ENCODE peak calls at places on chromosomes 12 and 14, in seven cellular contexts. B, J, Q, W, L, Z and Y are unnamed samples. For H3K36me3, the result is how much of the 10 kb centered on the place peaks cover.

GRCh38 chr12:12214635-12215131 is 52.2 kb downstream of the LRP6 start:
- DNase-seq in Q (no peak), J (no peak), W (peak), Z (no peak), L (no peak), B (no peak), Y (no peak)

GRCh38 chr12:130162267-130162666 is at the start of gene FZD10:
- DNase-seq in W (no peak), Q (peak), B (no peak), L (no peak), J (no peak), Z (no peak), Y (peak)

GRCh38 chr14:28767851-28768548 is 1.4 kb downstream of the FOXG1 start:
- DNase-seq in L (no peak), J (no peak), W (no peak), Q (no peak), Z (no peak), B (no peak), Y (no peak)

GRCh38 chr14:64676410-64677008 is 27.7 kb upstream of the PLEKHG3 start:
- DNase-seq in J (no peak), L (no peak), W (no peak), B (no peak), Q (no peak), Z (no peak), Y (no peak)

GRCh38 chr12:111275308-111275707 is 93.6 kb downstream of the PHETA1 start:
- DNase-seq in Z (no peak), B (no peak), Q (no peak), J (no peak), W (no peak), L (no peak), Y (no peak)

GRCh38 chr14:95460647-95461478 is 55.6 kb downstream of the SYNE3 start:
- DNase-seq in B (no peak), J (no peak), L (no peak), Q (no peak), Z (no peak), W (no peak), Y (no peak)

GRCh38 chr12:28424965-28425364 is 234.7 kb downstream of the CCDC91 start:
- DNase-seq in L (no peak), J (no peak), W (no peak), B (no peak), Z (no peak), Q (peak), Y (no peak)

GRCh38 chr12:11771356-11771755 is 121.9 kb downstream of the ETV6 start:
- DNase-seq in Q (no peak), W (no peak), B (no peak), J (no peak), Z (no peak), L (no peak), Y (no peak)

GRCh38 chr12:115871714-115872113 is 405.8 kb downstream of the MED13L start:
- DNase-seq in Z (no peak), J (no peak), L (no peak), B (no peak), W (no peak), Q (no peak), Y (no peak)

GRCh38 chr14:101020971-101021370 is 117.4 kb upstream of the RTL1 start:
- DNase-seq in Q (no peak), Z (no peak), L (no peak), B (no peak), W (no peak), J (no peak), Y (peak)

GRCh38 chr12:57719777-57720605 is 18.6 kb downstream of the AGAP2 start:
- DNase-seq in B (no peak), Z (no peak), J (no peak), Q (no peak), L (no peak), W (no peak), Y (no peak)

GRCh38 chr14:83023369-83023768 is 1489.7 kb upstream of the SEL1L start:
- DNase-seq in Z (no peak), B (no peak), L (no peak), J (no peak), Q (no peak), W (no peak), Y (no peak)

GRCh38 chr14:81211844-81212243 is 8.9 kb downstream of the GTF2A1 start:
- DNase-seq in Q (no peak), Z (peak), W (no peak), L (peak), J (no peak), B (peak), Y (no peak)

GRCh38 chr12:71636704-71637115 is 26.9 kb downstream of the ZFC3H1 start:
- DNase-seq in Z (no peak), J (no peak), B (no peak), Q (no peak), W (peak), L (peak), Y (no peak)
- H3K36me3 ChIP-seq in Z (under half), J (half or more), B (under half), Q (half or more), W (under half), L (half or more), Y (half or more)

DNA sequence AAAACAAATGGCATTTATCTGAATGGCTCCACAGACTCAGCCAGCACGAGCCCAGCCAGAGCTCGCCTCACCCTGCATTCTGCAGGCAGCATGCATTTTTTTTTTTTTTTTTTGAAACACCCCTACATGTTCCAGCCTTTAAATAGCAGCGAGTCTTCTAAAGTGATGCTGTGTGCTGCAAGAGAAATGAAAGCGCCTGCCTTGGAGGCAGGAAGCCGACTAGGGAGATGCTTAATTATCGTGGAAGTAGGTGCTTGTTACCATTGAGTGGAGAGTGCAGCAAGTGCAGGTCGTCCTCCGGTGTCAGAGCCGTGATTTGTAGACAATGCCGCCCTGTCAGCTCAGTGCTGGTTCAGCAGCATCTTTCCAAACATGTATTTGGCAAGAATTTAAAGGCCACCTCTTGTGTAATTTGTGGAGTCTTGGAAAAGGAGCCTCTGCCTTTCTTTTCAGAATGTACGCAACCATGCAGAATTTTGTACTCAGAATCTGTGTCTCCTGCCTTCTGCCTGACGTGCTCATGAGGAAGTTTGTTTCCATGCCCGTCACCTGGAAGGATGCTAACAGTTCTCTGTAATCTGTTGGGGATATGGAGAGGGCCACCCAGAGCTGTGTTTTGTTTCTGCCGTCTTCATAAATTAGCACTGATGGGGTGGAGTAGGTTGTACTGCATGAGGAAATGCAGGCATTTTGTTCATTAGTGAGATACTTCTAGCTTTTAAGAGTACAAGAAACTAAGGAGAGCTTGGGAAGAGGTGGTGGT is 345.9 kb upstream of the RGS6 start:
- DNase-seq in J (no peak), B (no peak), L (no peak), Z (no peak), W (no peak), Q (no peak), Y (no peak)
- H3K4me3 ChIP-seq in J (peak), B (no peak), L (no peak), Z (peak), W (no peak), Q (peak), Y (no peak)

GRCh38 chr14:67773844-67774377 is 42.5 kb downstream of the ZFYVE26 start:
- DNase-seq in Q (no peak), J (no peak), W (no peak), Z (no peak), L (no peak), B (no peak), Y (no peak)

GRCh38 chr14:67782090-67782489 is 34.3 kb downstream of the ZFYVE26 start:
- DNase-seq in Z (no peak), J (no peak), Q (no peak), W (no peak), B (no peak), L (no peak), Y (no peak)

DNA sequence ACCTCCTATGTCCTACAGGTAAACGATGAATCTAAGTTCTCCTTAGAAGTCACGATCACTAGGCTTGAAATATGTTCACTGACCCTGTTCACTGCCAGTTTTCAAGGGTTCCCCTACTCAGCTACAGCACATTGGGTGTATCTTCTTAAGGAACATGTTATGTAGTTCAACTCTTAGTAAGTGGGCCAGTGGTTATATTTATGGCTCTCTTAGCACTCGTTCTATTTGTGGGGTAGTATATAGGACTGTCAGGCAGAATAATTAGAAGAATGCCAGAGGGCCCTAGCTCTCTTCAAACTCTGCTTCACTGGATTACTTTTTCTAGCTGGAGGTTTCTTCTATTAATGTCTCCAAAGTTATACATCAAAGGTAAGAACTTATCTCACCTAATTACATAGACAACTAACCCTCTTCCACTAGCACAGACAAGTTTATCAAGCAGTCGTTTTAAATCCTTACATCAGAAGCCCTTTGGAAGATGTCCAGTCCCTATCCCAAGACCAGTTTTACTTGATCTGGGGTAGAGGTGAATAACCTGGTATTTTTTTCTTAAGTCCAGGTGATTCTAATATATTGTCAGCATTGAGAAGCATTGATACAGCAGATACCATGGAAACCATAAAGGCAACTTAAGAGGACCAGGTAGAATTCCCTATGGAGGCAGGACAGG is 39.6 kb downstream of the ZFYVE26 start:
- DNase-seq in L (no peak), B (no peak), J (no peak), Q (no peak), W (no peak), Z (no peak), Y (no peak)
- H3K36me3 ChIP-seq in L (half or more), B (half or more), J (half or more), Q (half or more), W (under half), Z (under half), Y (half or more)

GRCh38 chr12:6443361-6443983 is 1.3 kb upstream of the CD27 start:
- DNase-seq in Q (no peak), B (peak), L (no peak), W (no peak), J (no peak), Z (no peak), Y (no peak)
- H3K4me3 ChIP-seq in Q (no peak), B (peak), L (peak), W (peak), J (no peak), Z (no peak), Y (no peak)

GRCh38 chr12:26906024-26906423 is 31.8 kb downstream of the INTS13 start:
- DNase-seq in Q (no peak), J (no peak), L (no peak), B (no peak), W (no peak), Z (no peak), Y (no peak)
- H3K36me3 ChIP-seq in Q (half or more), J (under half), L (under half), B (under half), W (under half), Z (under half), Y (under half)

GRCh38 chr12:50055831-50056628 is 1.4 kb upstream of the ASIC1 start:
- DNase-seq in Q (peak), W (no peak), Z (no peak), L (peak), J (peak), B (peak), Y (peak)
- H3K4me3 ChIP-seq in Q (no peak), W (no peak), Z (peak), L (peak), J (no peak), B (no peak), Y (no peak)

GRCh38 chr14:56118611-56119181 is 485 bp downstream of the PELI2 start:
- DNase-seq in B (peak), Q (peak), Z (peak), J (peak), L (no peak), W (no peak), Y (no peak)
- H3K36me3 ChIP-seq in B (under half), Q (under half), Z (under half), J (under half), L (under half), W (under half), Y (under half)